ENCODE peak calls at places on chromosomes 6 and 20, in four cellular contexts. Q is adrenal gland, V is fibroblast of lung, N is endothelial cell of umbilical vein. O is an unnamed sample. For H3K4me1, the result is how much of the 10 kb centered on the place peaks cover.

GRCh38 chr6:18186033-18186432 is 30.8 kb downstream of the KDM1B start:
- DNase-seq in Q (no peak), V (peak), N (peak), O (no peak)

GRCh38 chr6:35080821-35081425 is 60.2 kb downstream of the TCP11 start:
- DNase-seq in Q (no peak), V (no peak), N (no peak), O (peak)

GRCh38 chr20:50848846-50849673 is 54.2 kb downstream of the BCAS4 start:
- DNase-seq in Q (no peak), V (no peak), N (no peak), O (peak)

GRCh38 chr6:129661478-129662405 is 48.2 kb downstream of the ARHGAP18 start:
- DNase-seq in Q (peak), V (no peak), N (no peak), O (no peak)

GRCh38 chr20:48193626-48194025 is 408.3 kb upstream of the SULF2 start:
- DNase-seq in Q (no peak), V (no peak), N (no peak), O (no peak)

GRCh38 chr20:142290-142689 is at the start of gene DEFB126:
- DNase-seq in Q (no peak), V (no peak), N (no peak), O (no peak)

GRCh38 chr6:63349401-63349800 is 29.6 kb upstream of the LGSN start:
- DNase-seq in Q (no peak), V (no peak), N (peak), O (no peak)

GRCh38 chr6:26234421-26235239 is 130.4 kb upstream of the BTN3A2 start:
- DNase-seq in Q (peak), V (peak), N (peak), O (peak)

GRCh38 chr6:123415844-123416468 is 220.8 kb downstream of the TRDN start:
- DNase-seq in Q (peak), V (peak), N (peak), O (peak)

GRCh38 chr6:115896538-115897129 is 164.1 kb downstream of the FRK start:
- DNase-seq in Q (no peak), V (peak), N (peak), O (no peak)

GRCh38 chr6:99031957-99032356 is 84.2 kb upstream of the FBXL4 start:
- DNase-seq in Q (no peak), V (no peak), N (no peak), O (no peak)

GRCh38 chr6:141212296-141212695 is 920.4 kb upstream of the GJE1 start:
- DNase-seq in Q (no peak), V (no peak), N (no peak), O (no peak)

GRCh38 chr6:31831350-31832215 is 4.0 kb downstream of the HSPA1B start:
- DNase-seq in Q (no peak), V (no peak), N (no peak), O (no peak)

GRCh38 chr6:154821099-154821498 is 87.9 kb downstream of the SCAF8 start:
- DNase-seq in Q (no peak), V (no peak), N (no peak), O (no peak)

GRCh38 chr6:100593522-100593921 is 128.8 kb upstream of the SIM1 start:
- DNase-seq in Q (no peak), V (no peak), N (peak), O (no peak)

GRCh38 chr6:159788757-159789376 is 535 bp downstream of the TCP1 start:
- DNase-seq in Q (peak), V (peak), N (peak), O (peak)

GRCh38 chr20:7841967-7842301 is 98.3 kb downstream of the HAO1 start:
- DNase-seq in Q (no peak), V (peak), N (peak), O (peak)

GRCh38 chr20:40050596-40050995 is 638.4 kb downstream of the MAFB start:
- DNase-seq in Q (no peak), V (no peak), N (no peak), O (no peak)

GRCh38 chr6:10302566-10303235 is 112.2 kb downstream of the TFAP2A start:
- DNase-seq in Q (no peak), V (no peak), N (no peak), O (no peak)

GRCh38 chr6:166202321-166202733 is 34.7 kb upstream of the TBXT start:
- DNase-seq in Q (no peak), V (no peak), N (no peak), O (no peak)

GRCh38 chr6:28002181-28002580 is 45.1 kb downstream of the OR2B6 start:
- DNase-seq in Q (no peak), V (no peak), N (no peak), O (no peak)

GRCh38 chr6:138817799-138818198 is 21.9 kb downstream of the ECT2L start:
- DNase-seq in Q (no peak), V (peak), N (peak), O (no peak)

DNA sequence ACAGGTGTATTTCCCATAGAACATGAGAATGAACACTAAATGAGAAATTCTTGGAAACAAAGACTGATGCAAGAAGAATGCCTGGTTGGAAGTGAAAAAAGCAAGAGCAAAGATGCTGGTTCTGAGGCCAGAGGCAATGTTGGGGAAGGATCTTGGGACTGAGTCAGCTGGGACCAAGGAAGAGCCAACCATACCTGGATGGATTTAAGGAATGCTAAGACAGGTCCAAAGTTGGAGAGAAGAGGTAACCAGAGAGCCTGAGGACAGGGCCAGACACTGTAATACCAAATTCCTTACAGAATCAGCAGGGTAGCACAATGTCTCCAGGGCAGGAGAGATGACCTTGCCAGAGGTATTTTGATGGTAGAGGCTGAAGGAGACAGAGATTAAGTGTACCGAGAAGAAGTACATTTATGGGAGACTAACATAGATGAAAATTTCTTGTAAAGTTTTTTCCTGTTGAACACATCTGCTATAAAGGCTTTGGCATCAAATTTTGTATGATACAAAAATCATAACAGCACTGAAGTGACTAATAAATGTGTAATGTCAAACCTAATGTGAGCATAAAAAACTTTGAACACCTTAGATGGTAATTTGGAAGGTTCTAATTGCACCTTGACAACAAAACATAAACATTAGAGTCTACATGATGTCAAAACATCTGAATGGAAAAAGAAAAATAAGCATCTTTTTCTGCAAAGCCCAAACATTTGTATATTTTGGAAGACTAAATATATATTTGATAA is 221.7 kb upstream of the MARCKS start:
- DNase-seq in Q (no peak), V (no peak), N (no peak), O (no peak)
- H3K4me1 ChIP-seq in Q (under half), V (under half), N (under half), O (under half)

GRCh38 chr20:44134897-44135810 is 51.8 kb downstream of the JPH2 start:
- DNase-seq in Q (no peak), V (peak), N (no peak), O (no peak)
- H3K4me1 ChIP-seq in Q (under half), V (under half), N (under half), O (under half)

DNA sequence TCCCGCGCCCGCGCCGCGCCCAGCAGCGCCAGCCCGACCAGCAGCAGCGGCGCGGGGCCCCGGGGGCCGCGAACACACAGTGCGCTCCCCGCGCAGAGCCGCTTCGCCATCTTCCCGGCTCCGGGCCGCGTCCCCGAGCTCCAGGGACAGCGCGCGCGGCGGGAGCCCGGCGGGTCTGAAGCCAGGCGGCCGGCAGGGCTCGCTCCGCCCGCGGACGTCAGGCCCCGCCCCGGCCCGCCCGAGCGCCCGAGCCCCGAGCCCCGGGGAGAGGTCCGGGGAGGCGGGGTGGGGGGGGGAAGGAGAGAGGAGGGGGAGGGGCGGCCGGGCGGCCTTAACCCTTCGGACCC is at the start of gene LAMA5:
- DNase-seq in Q (peak), V (peak), N (no peak), O (no peak)
- H3K4me1 ChIP-seq in Q (half or more), V (under half), N (under half), O (under half)

GRCh38 chr6:135090819-135091218 is 36.2 kb upstream of the HBS1L start:
- DNase-seq in Q (no peak), V (no peak), N (no peak), O (no peak)
- H3K4me1 ChIP-seq in Q (under half), V (under half), N (under half), O (under half)

GRCh38 chr20:44141873-44142272 is 45.1 kb downstream of the JPH2 start:
- DNase-seq in Q (no peak), V (no peak), N (no peak), O (no peak)
- H3K4me1 ChIP-seq in Q (under half), V (under half), N (under half), O (under half)

GRCh38 chr6:15336905-15337583 is 91.2 kb downstream of the JARID2 start:
- DNase-seq in Q (no peak), V (no peak), N (no peak), O (no peak)
- H3K4me1 ChIP-seq in Q (under half), V (under half), N (under half), O (under half)

GRCh38 chr6:163427498-163428254 is 13.2 kb downstream of the QKI start:
- DNase-seq in Q (no peak), V (peak), N (peak), O (no peak)
- H3K4me1 ChIP-seq in Q (half or more), V (under half), N (under half), O (under half)

DNA sequence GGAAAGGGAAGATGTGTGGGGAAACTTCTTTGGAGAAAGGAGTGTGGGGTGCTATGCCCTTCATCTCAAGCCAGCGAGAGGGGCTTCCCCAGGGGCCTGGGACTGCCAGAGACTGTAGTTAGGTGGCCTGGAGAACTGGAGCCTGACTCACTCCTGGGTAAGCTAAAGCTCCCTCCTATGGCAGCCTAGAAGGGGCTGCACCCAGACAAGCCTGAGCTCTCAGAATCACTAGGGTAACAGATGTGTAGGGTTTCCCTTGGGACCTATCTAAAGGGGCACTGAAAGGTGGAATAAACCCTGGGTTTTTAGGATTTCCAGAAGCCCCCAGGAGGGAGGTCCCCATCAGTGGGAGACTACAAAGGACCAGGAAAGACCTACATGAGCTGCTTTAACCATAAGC is 1.6 kb upstream of the ARMC2 start:
- DNase-seq in Q (no peak), V (no peak), N (no peak), O (no peak)
- H3K4me1 ChIP-seq in Q (under half), V (under half), N (under half), O (under half)

GRCh38 chr6:107737397-107737793 is 86.7 kb downstream of the SCML4 start:
- DNase-seq in Q (no peak), V (no peak), N (no peak), O (no peak)

GRCh38 chr6:107743311-107743710 is 80.8 kb downstream of the SCML4 start:
- DNase-seq in Q (no peak), V (no peak), N (no peak), O (no peak)

GRCh38 chr6:107741191-107741680 is 82.9 kb downstream of the SCML4 start:
- DNase-seq in Q (no peak), V (no peak), N (no peak), O (no peak)

GRCh38 chr6:107736713-107737396 is 87.3 kb downstream of the SCML4 start:
- DNase-seq in Q (no peak), V (no peak), N (no peak), O (no peak)

GRCh38 chr6:107740496-107741190 is 83.5 kb downstream of the SCML4 start:
- DNase-seq in Q (no peak), V (no peak), N (no peak), O (no peak)
- H3K4me1 ChIP-seq in Q (under half), V (under half), N (under half), O (under half)